ENCODE peak calls at places on chromosomes 13 and 19, in five cellular contexts. F, E, X, S and D are unnamed samples.

GRCh38 chr19:17703823-17704463 is 15.3 kb upstream of the MAP1S start:
- DNase-seq in F (peak; percentile 77), E (peak; percentile 68), X (peak; percentile 70), S (peak; percentile 81), D (peak; percentile 57)

GRCh38 chr13:46543307-46543706 is 9.7 kb upstream of the LRCH1 start:
- DNase-seq in F (no peak), E (no peak), X (no peak), S (no peak), D (no peak)

GRCh38 chr19:35107541-35107939 is 8.1 kb upstream of the FXYD3 start:
- DNase-seq in F (peak; percentile 79), E (no peak), X (no peak), S (peak; percentile 62), D (no peak)

GRCh38 chr13:22736768-22737092 is 444.0 kb upstream of the SGCG start:
- DNase-seq in F (no peak), E (no peak), X (no peak), S (no peak), D (no peak)

GRCh38 chr19:57437931-57438330 is 2.8 kb downstream of the ZNF749 start:
- DNase-seq in F (no peak), E (no peak), X (no peak), S (no peak), D (no peak)

GRCh38 chr13:27334774-27335490 is 64.3 kb downstream of the RASL11A start:
- DNase-seq in F (no peak), E (no peak), X (no peak), S (no peak), D (no peak)

GRCh38 chr19:46753420-46754155 is 7.3 kb upstream of the STRN4 start:
- DNase-seq in F (no peak), E (peak; percentile 54), X (peak; percentile 48), S (peak; percentile 85), D (no peak)

GRCh38 chr19:31513841-31514240 is 164.6 kb upstream of the TSHZ3 start:
- DNase-seq in F (no peak), E (no peak), X (no peak), S (no peak), D (no peak)

GRCh38 chr19:18194554-18195238 is 1.7 kb downstream of the MPV17L2 start:
- DNase-seq in F (no peak), E (no peak), X (peak; percentile 58), S (no peak), D (peak; percentile 56)

GRCh38 chr13:113004126-113004525 is 35.1 kb downstream of the MCF2L start:
- DNase-seq in F (no peak), E (no peak), X (no peak), S (no peak), D (no peak)

GRCh38 chr13:104315606-104316005 is 1249.4 kb upstream of the SLC10A2 start:
- DNase-seq in F (no peak), E (no peak), X (no peak), S (no peak), D (no peak)

GRCh38 chr13:94764576-94765321 is 52.4 kb upstream of the SOX21 start:
- DNase-seq in F (no peak), E (no peak), X (no peak), S (no peak), D (no peak)

GRCh38 chr19:48735031-48735615 is 5.3 kb downstream of the RASIP1 start:
- DNase-seq in F (no peak), E (no peak), X (peak; percentile 64), S (peak; percentile 60), D (no peak)

GRCh38 chr19:20078696-20079095 is 896 bp downstream of the ZNF90 start:
- DNase-seq in F (peak; percentile 16), E (no peak), X (peak; percentile 46), S (peak; percentile 14), D (no peak)

GRCh38 chr19:46603195-46603637 is 2.1 kb downstream of the CALM3 start:
- DNase-seq in F (no peak), E (no peak), X (no peak), S (peak; percentile 83), D (no peak)

GRCh38 chr19:49216076-49216475 is 58.5 kb downstream of the TRPM4 start:
- DNase-seq in F (no peak), E (no peak), X (no peak), S (no peak), D (no peak)

GRCh38 chr13:43785681-43786471 is 896 bp downstream of the ENOX1 start:
- DNase-seq in F (peak; percentile 91), E (no peak), X (peak; percentile 72), S (peak; percentile 66), D (no peak)

GRCh38 chr19:799076-799881 is 2.0 kb downstream of the PTBP1 start:
- DNase-seq in F (no peak), E (no peak), X (peak; percentile 42), S (no peak), D (no peak)

GRCh38 chr13:73981595-73981994 is 152.6 kb downstream of the KLF12 start:
- DNase-seq in F (no peak), E (no peak), X (peak; percentile 7), S (no peak), D (no peak)

GRCh38 chr13:24348797-24349515 is 39.6 kb downstream of the C1QTNF9 start:
- DNase-seq in F (no peak), E (no peak), X (no peak), S (peak; percentile 92), D (no peak)

GRCh38 chr19:4522291-4523002 is 4.2 kb upstream of the PLIN4 start:
- DNase-seq in F (no peak), E (no peak), X (no peak), S (no peak), D (no peak)

GRCh38 chr13:31174018-31174417 is 12.3 kb upstream of the HSPH1 start:
- DNase-seq in F (no peak), E (no peak), X (no peak), S (no peak), D (no peak)

GRCh38 chr19:19821366-19822147 is at the start of gene ZNF506:
- DNase-seq in F (peak; percentile 99), E (peak; percentile 97), X (peak; percentile 73), S (peak; percentile 100), D (peak; percentile 95)

GRCh38 chr13:28059214-28059613 is 41.2 kb downstream of the FLT3 start:
- DNase-seq in F (peak; percentile 12), E (no peak), X (peak; percentile 20), S (peak; percentile 84), D (no peak)

GRCh38 chr19:1098177-1099051 is 3.2 kb upstream of the POLR2E start:
- DNase-seq in F (no peak), E (no peak), X (no peak), S (no peak), D (no peak)

GRCh38 chr13:97388385-97388784 is 45.6 kb upstream of the RAP2A start:
- DNase-seq in F (no peak), E (no peak), X (no peak), S (no peak), D (no peak)

GRCh38 chr19:19745496-19746285 is 12.8 kb upstream of the ZNF14 start:
- DNase-seq in F (no peak), E (no peak), X (no peak), S (no peak), D (no peak)

GRCh38 chr13:44870456-44870929 is 118.8 kb downstream of the NUFIP1 start:
- DNase-seq in F (no peak), E (no peak), X (no peak), S (peak; percentile 66), D (no peak)

GRCh38 chr19:49593233-49594113 is 2.5 kb downstream of the PRR12 start:
- DNase-seq in F (peak; percentile 94), E (peak; percentile 83), X (peak; percentile 94), S (peak; percentile 96), D (peak; percentile 87)

GRCh38 chr13:30132623-30133553 is 174.5 kb downstream of the KATNAL1 start:
- DNase-seq in F (peak; percentile 100), E (peak; percentile 96), X (peak; percentile 99), S (peak; percentile 100), D (peak; percentile 92)